ENCODE peak calls at places on chromosomes 6 and 20, in seven cellular contexts. L is IMR-90, V is PC-9, P is H1, D is PC-3, Q is HepG2, T is endothelial cell of umbilical vein. M is an unnamed sample.

GRCh38 chr6:100620085-100620484 is 155.4 kb upstream of the SIM1 start:
- DNase-seq in P (no peak), Q (no peak), T (peak), D (peak), V (no peak), L (peak), M (no peak)

GRCh38 chr6:30325150-30325872 is 1.4 kb upstream of the TRIM39 start:
- DNase-seq in P (no peak), T (peak), L (peak), V (no peak), D (peak), Q (peak), M (no peak)

GRCh38 chr6:44271914-44272313 is 1.7 kb downstream of the TMEM151B start:
- DNase-seq in D (no peak), L (no peak), T (no peak), Q (no peak), P (no peak), V (no peak), M (no peak)

GRCh38 chr6:3791526-3792212 is 40.2 kb upstream of the PXDC1 start:
- DNase-seq in L (no peak), T (no peak), P (no peak), D (no peak), Q (no peak), V (no peak), M (no peak)

GRCh38 chr20:50558483-50558925 is 48.3 kb downstream of the PTPN1 start:
- DNase-seq in L (peak), T (peak), V (peak), P (no peak), Q (no peak), D (peak), M (no peak)

GRCh38 chr20:49517509-49518100 is 35.1 kb upstream of the KCNB1 start:
- DNase-seq in P (no peak), V (no peak), D (no peak), Q (no peak), L (no peak), T (no peak), M (no peak)

GRCh38 chr6:41652876-41653641 is 14.8 kb downstream of the MDFI start:
- DNase-seq in D (peak), T (no peak), P (no peak), L (peak), Q (no peak), V (peak), M (no peak)

GRCh38 chr6:53916804-53917463 is 122.1 kb downstream of the LRRC1 start:
- DNase-seq in D (no peak), T (no peak), Q (no peak), L (no peak), P (no peak), V (no peak), M (no peak)

GRCh38 chr6:89079611-89080213 is 839 bp upstream of the PNRC1 start:
- DNase-seq in D (peak), L (peak), P (no peak), T (peak), Q (no peak), V (peak), M (no peak)

GRCh38 chr20:33803921-33804337 is 7.2 kb upstream of the CHMP4B start:
- DNase-seq in D (peak), V (no peak), Q (no peak), T (peak), L (peak), P (no peak), M (no peak)

GRCh38 chr20:32484221-32485125 is 100.7 kb downstream of the NOL4L start:
- DNase-seq in Q (no peak), V (peak), L (no peak), T (peak), D (peak), P (peak), M (no peak)

GRCh38 chr20:57998981-57999464 is 229.4 kb downstream of the ANKRD60 start:
- DNase-seq in L (no peak), Q (no peak), T (peak), D (no peak), P (no peak), V (no peak), M (no peak)

GRCh38 chr6:36853325-36853724 is 14.1 kb upstream of the CPNE5 start:
- DNase-seq in L (peak), Q (no peak), P (no peak), V (peak), T (peak), D (peak), M (no peak)

GRCh38 chr6:170093658-170094596 is 197.0 kb downstream of the DLL1 start:
- DNase-seq in V (no peak), T (no peak), P (peak), Q (no peak), D (no peak), L (no peak), M (no peak)

GRCh38 chr20:13342469-13343242 is 121.6 kb downstream of the ISM1 start:
- DNase-seq in L (no peak), V (no peak), Q (no peak), T (no peak), D (no peak), P (no peak), M (no peak)

GRCh38 chr20:61844621-61845020 is 221.1 kb downstream of the TAF4 start:
- DNase-seq in T (no peak), L (no peak), Q (no peak), D (no peak), V (no peak), P (no peak), M (no peak)

GRCh38 chr6:7821426-7821825 is 89.2 kb downstream of the TXNDC5 start:
- DNase-seq in L (peak), P (no peak), T (no peak), V (no peak), D (no peak), Q (no peak), M (no peak)

GRCh38 chr20:21102252-21102609 is 3.9 kb downstream of the LINC00237 start:
- DNase-seq in P (peak), L (no peak), V (no peak), D (no peak), Q (no peak), T (no peak), M (no peak)
- H2AFZ ChIP-seq in P (peak), L (peak), V (no peak), D (no peak), Q (no peak), T (no peak), M (no peak)

GRCh38 chr6:116390571-116390970 is 19.8 kb downstream of the DSE start:
- DNase-seq in P (no peak), V (no peak), T (no peak), L (no peak), Q (no peak), D (no peak), M (no peak)

GRCh38 chr6:116396451-116396850 is 25.7 kb downstream of the DSE start:
- DNase-seq in Q (no peak), V (no peak), T (peak), D (no peak), L (no peak), P (no peak), M (no peak)

GRCh38 chr6:116395647-116396046 is 24.9 kb downstream of the DSE start:
- DNase-seq in L (no peak), D (no peak), Q (no peak), V (no peak), T (no peak), P (no peak), M (no peak)

GRCh38 chr6:116392158-116393032 is 21.6 kb downstream of the DSE start:
- DNase-seq in D (peak), P (no peak), Q (no peak), T (peak), V (no peak), L (peak), M (no peak)

DNA sequence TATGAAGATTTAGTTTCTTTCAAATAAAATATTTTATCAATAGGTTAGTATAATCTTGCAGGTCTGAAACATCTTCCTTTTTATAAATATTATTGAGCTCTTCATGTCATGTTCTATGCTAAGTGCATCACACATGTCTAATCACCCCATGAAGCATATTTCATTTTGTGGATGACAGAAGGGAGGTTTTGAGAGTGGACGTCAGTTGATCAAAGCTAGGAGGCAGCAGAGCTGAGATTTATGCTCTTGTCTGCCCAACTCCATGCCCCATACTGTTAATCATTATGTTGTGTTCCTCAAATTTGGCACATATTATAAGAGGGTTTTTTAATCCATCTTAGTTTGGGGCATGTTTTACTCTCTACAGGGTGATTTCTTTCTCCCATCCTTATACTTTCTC is 22.7 kb downstream of the DSE start:
- DNase-seq in V (no peak), Q (no peak), L (no peak), D (no peak), P (no peak), T (no peak), M (no peak)
- TF ChIP-seq CTCF in V (no peak), Q (no peak), L (peak), D (no peak), P (peak), T (no peak), M (peak)

GRCh38 chr6:25278557-25278913 is 639 bp upstream of the CARMIL1 start:
- DNase-seq in V (no peak), L (no peak), Q (no peak), D (no peak), T (no peak), P (no peak), M (no peak)
- H2AFZ ChIP-seq in V (peak), L (peak), Q (peak), D (peak), T (peak), P (peak), M (peak)

DNA sequence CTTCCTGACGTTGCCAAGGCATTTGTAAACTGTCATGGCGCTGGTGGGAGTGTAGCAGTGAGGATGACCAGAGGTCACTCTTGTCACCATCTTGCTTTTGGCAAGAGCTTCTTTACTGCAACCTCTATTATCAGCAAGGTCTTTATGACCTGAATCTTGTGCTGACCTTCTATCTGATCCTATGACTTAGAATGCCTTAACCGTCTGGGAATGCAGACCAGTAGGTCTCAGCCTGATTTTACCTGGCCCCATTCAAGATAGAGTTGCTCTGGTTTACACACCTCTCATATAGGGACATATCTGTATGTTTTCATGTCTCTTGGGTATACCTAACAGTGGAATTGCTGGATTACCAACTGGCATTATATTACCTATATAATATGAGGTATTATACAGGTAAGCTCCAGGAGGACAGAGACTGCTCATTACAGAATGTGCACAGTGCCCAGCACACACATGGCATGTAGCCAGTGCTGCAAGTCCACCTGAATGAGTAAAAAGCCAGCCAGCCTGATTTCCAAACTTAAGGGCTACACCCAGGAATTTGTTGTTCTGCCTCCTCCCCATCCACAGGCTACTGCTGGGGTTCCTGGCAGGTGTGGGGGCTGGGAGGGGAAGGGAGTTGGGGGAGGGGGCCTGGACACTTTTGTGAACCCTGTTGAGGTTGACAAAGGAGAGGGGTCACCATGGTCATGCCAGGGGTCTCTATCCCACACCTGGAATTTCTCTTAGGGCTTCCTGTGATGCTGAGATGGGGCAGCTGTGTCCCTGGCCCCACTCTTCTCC is 35.2 kb upstream of the BLCAP start:
- DNase-seq in Q (no peak), V (no peak), T (no peak), D (no peak), P (no peak), L (no peak), M (no peak)
- TF ChIP-seq CTCF in Q (no peak), V (no peak), T (no peak), D (no peak), P (no peak), L (no peak), M (no peak)

GRCh38 chr20:3248167-3248992 is 9.4 kb upstream of the SLC4A11 start:
- DNase-seq in T (peak), L (no peak), Q (no peak), P (peak), D (no peak), V (peak), M (no peak)
- H2AFZ ChIP-seq in T (peak), L (peak), Q (no peak), P (no peak), D (no peak), V (no peak), M (no peak)

DNA sequence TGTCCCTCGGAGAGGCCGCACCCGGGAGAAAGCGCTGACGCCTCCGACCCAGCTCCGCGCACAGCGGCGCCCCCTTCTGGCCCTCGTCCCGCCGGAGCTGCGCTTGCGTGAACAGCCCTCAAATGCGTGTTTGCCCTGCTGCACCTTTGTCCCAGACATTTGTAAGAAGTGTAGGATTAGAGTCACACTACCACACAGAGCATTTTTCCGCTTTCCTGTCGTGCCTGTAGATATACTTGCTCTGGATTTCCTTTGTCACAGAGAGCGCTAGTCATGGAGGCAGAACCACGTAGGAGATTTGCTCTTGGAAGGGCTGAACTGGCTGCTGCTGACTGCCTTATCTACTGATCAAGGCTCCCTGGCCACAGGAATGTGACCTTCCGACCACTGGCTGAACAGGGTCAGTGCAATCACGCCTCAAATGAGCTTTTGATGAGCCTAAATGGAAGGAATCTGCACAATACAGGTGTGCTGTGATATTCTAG is 62.3 kb downstream of the PAX1 start:
- DNase-seq in Q (peak), V (peak), P (peak), L (no peak), T (no peak), D (peak), M (no peak)
- TF ChIP-seq CTCF in Q (peak), V (peak), P (peak), L (no peak), T (no peak), D (peak), M (peak)

GRCh38 chr6:166307082-166307980 is 861 bp downstream of the PRR18 start:
- DNase-seq in D (no peak), P (peak), V (no peak), L (no peak), T (no peak), Q (no peak), M (no peak)
- H2AFZ ChIP-seq in D (no peak), P (peak), V (no peak), L (peak), T (peak), Q (no peak), M (peak)

GRCh38 chr6:90456001-90456400 is 130.9 kb downstream of the MAP3K7 start:
- DNase-seq in T (no peak), P (no peak), L (no peak), V (no peak), D (no peak), Q (no peak), M (no peak)

GRCh38 chr6:90454835-90455427 is 131.9 kb downstream of the MAP3K7 start:
- DNase-seq in D (peak), T (no peak), P (no peak), L (no peak), Q (no peak), V (no peak), M (no peak)

GRCh38 chr6:90445533-90446108 is 141.3 kb downstream of the MAP3K7 start:
- DNase-seq in P (no peak), Q (no peak), L (no peak), V (no peak), D (no peak), T (no peak), M (no peak)

GRCh38 chr6:90446164-90446563 is 140.7 kb downstream of the MAP3K7 start:
- DNase-seq in Q (no peak), V (no peak), D (no peak), T (peak), L (peak), P (no peak), M (no peak)

DNA sequence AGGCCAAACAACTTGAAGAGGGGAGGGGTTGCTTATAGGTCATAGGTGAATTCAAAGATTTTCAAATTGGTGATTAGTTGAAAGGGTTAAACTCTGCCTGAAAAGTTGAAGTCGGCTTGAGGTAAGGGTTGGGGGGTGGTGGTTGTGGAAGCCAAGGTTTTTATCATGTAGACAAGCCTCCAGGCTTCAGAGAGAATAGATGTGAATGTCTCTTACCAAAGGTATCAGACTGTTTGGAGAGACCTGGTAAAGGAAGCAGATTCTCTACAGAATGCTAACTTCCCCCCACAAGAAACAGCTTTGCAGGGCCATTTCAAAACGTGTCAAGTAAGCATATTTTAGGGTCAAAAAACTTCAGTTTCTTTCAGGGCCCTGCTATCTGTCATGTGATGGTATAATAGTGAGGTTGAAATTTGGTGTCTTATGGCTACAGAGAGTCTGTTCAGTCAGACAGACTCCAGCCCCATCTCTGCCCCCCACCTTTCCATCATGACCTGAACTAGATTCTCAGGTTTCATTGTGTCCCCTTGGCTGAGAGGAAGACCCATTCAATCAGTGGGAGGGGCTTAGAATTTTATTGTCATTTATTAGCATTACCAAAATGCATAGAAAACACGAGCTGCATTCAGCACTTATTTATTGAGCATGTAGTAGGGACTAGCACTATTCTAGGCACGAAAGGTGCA is 136.5 kb downstream of the MAP3K7 start:
- DNase-seq in D (no peak), T (no peak), L (no peak), Q (no peak), V (no peak), P (no peak), M (no peak)
- TF ChIP-seq CTCF in D (no peak), T (no peak), L (no peak), Q (no peak), V (no peak), P (no peak), M (no peak)

GRCh38 chr6:141403827-141404226 is 728.9 kb upstream of the GJE1 start:
- DNase-seq in L (no peak), P (no peak), Q (no peak), T (no peak), D (no peak), V (no peak), M (no peak)
- H2AFZ ChIP-seq in L (no peak), P (no peak), Q (no peak), T (no peak), D (no peak), V (no peak), M (no peak)

GRCh38 chr6:5767471-5767870 is 239.3 kb downstream of the NRN1 start:
- DNase-seq in T (no peak), P (no peak), D (no peak), Q (no peak), L (no peak), V (no peak), M (no peak)

GRCh38 chr6:5764401-5764955 is 242.2 kb downstream of the NRN1 start:
- DNase-seq in P (no peak), D (no peak), T (no peak), Q (no peak), L (peak), V (no peak), M (no peak)

GRCh38 chr6:5763871-5764270 is 242.9 kb downstream of the NRN1 start:
- DNase-seq in L (peak), D (no peak), V (no peak), T (no peak), P (no peak), Q (no peak), M (no peak)

GRCh38 chr6:5765141-5765760 is 241.5 kb downstream of the NRN1 start:
- DNase-seq in D (no peak), V (no peak), P (no peak), L (no peak), T (no peak), Q (no peak), M (no peak)

DNA sequence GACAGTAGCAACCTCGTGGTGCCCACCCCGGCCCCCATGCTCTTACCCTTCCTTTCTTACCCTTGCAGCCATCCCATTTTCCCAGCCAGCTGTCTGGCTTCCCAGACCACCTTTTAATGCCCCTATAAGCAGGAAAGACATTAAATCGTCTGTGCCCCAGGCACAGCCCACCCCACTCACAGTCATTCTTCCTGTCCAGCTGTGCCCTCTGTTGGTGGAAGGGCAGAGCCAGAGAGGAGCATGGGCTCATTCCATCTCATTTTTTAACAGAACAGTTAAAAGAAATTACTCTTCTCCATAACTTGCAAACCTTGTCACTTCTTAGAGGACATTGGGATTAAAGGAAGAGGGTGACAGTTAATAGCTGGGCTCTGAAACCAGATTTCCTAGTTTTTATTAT is 240.5 kb downstream of the NRN1 start:
- DNase-seq in Q (no peak), V (no peak), L (no peak), T (no peak), D (no peak), P (no peak), M (no peak)
- TF ChIP-seq CTCF in Q (peak), V (no peak), L (peak), T (no peak), D (peak), P (peak), M (no peak)

M was measured in keratinocyte.